ENCODE peak calls at places on chromosomes 3 and 15, in six cellular contexts. One of them, this sample, is unnamed.
A peak's percentile ranks its signal among the peaks of the same experiment; 100 is the strongest.

GRCh38 chr3:8984081-8984480 is 20.8 kb upstream of the RAD18 start:
- DNase-seq in SW480: no peak
- DNase-seq in activated CD4-positive, alpha-beta T cell treated with anti-CD3 and anti-CD28 coated beads for 4 hours: no peak
- DNase-seq in CD8-positive, alpha-beta memory T cell: no peak
- DNase-seq in stimulated activated CD8-positive, alpha-beta memory T cell treated with anti-CD3 and anti-CD28 coated beads, Interleukin-2, amount 100 ng/mL, for 1 hour: no peak
- DNase-seq in central memory CD8-positive, alpha-beta T cell: no peak
- DNase-seq in this sample: no peak

GRCh38 chr3:195105389-195105788 is 165.6 kb downstream of the XXYLT1 start:
- DNase-seq in SW480: no peak
- DNase-seq in activated CD4-positive, alpha-beta T cell treated with anti-CD3 and anti-CD28 coated beads for 4 hours: no peak
- DNase-seq in CD8-positive, alpha-beta memory T cell: no peak
- DNase-seq in stimulated activated CD8-positive, alpha-beta memory T cell treated with anti-CD3 and anti-CD28 coated beads, Interleukin-2, amount 100 ng/mL, for 1 hour: no peak
- DNase-seq in central memory CD8-positive, alpha-beta T cell: no peak
- DNase-seq in this sample: no peak

GRCh38 chr15:58257776-58258325 is 119.7 kb downstream of the AQP9 start:
- DNase-seq in SW480: no peak
- DNase-seq in activated CD4-positive, alpha-beta T cell treated with anti-CD3 and anti-CD28 coated beads for 4 hours: no peak
- DNase-seq in CD8-positive, alpha-beta memory T cell: no peak
- DNase-seq in stimulated activated CD8-positive, alpha-beta memory T cell treated with anti-CD3 and anti-CD28 coated beads, Interleukin-2, amount 100 ng/mL, for 1 hour: no peak
- DNase-seq in central memory CD8-positive, alpha-beta T cell: no peak
- DNase-seq in this sample: no peak

GRCh38 chr3:51354766-51355615 is 30.1 kb upstream of the MANF start:
- DNase-seq in SW480: no peak
- DNase-seq in activated CD4-positive, alpha-beta T cell treated with anti-CD3 and anti-CD28 coated beads for 4 hours: no peak
- DNase-seq in CD8-positive, alpha-beta memory T cell: no peak
- DNase-seq in stimulated activated CD8-positive, alpha-beta memory T cell treated with anti-CD3 and anti-CD28 coated beads, Interleukin-2, amount 100 ng/mL, for 1 hour: no peak
- DNase-seq in central memory CD8-positive, alpha-beta T cell: no peak
- DNase-seq in this sample: no peak

GRCh38 chr15:71055461-71055860 is 59.8 kb upstream of the THSD4 start:
- DNase-seq in SW480: no peak
- DNase-seq in activated CD4-positive, alpha-beta T cell treated with anti-CD3 and anti-CD28 coated beads for 4 hours: no peak
- DNase-seq in CD8-positive, alpha-beta memory T cell: no peak
- DNase-seq in stimulated activated CD8-positive, alpha-beta memory T cell treated with anti-CD3 and anti-CD28 coated beads, Interleukin-2, amount 100 ng/mL, for 1 hour: no peak
- DNase-seq in central memory CD8-positive, alpha-beta T cell: no peak
- DNase-seq in this sample: no peak

GRCh38 chr3:67595424-67595823 is 59.0 kb downstream of the SUCLG2 start:
- DNase-seq in SW480: no peak
- DNase-seq in activated CD4-positive, alpha-beta T cell treated with anti-CD3 and anti-CD28 coated beads for 4 hours: no peak
- DNase-seq in CD8-positive, alpha-beta memory T cell: no peak
- DNase-seq in stimulated activated CD8-positive, alpha-beta memory T cell treated with anti-CD3 and anti-CD28 coated beads, Interleukin-2, amount 100 ng/mL, for 1 hour: no peak
- DNase-seq in central memory CD8-positive, alpha-beta T cell: no peak
- DNase-seq in this sample: no peak

GRCh38 chr3:126676919-126677705 is 22.2 kb upstream of the TXNRD3 start:
- DNase-seq in SW480: no peak
- DNase-seq in activated CD4-positive, alpha-beta T cell treated with anti-CD3 and anti-CD28 coated beads for 4 hours: no peak
- DNase-seq in CD8-positive, alpha-beta memory T cell: no peak
- DNase-seq in stimulated activated CD8-positive, alpha-beta memory T cell treated with anti-CD3 and anti-CD28 coated beads, Interleukin-2, amount 100 ng/mL, for 1 hour: no peak
- DNase-seq in central memory CD8-positive, alpha-beta T cell: no peak
- DNase-seq in this sample: no peak

GRCh38 chr3:132772252-132772651 is 50.0 kb upstream of the NPHP3 start:
- DNase-seq in SW480: no peak
- DNase-seq in activated CD4-positive, alpha-beta T cell treated with anti-CD3 and anti-CD28 coated beads for 4 hours: no peak
- DNase-seq in CD8-positive, alpha-beta memory T cell: no peak
- DNase-seq in stimulated activated CD8-positive, alpha-beta memory T cell treated with anti-CD3 and anti-CD28 coated beads, Interleukin-2, amount 100 ng/mL, for 1 hour: no peak
- DNase-seq in central memory CD8-positive, alpha-beta T cell: no peak
- DNase-seq in this sample: no peak

GRCh38 chr3:60366491-60366890 is 884.8 kb downstream of the FHIT start:
- DNase-seq in SW480: no peak
- DNase-seq in activated CD4-positive, alpha-beta T cell treated with anti-CD3 and anti-CD28 coated beads for 4 hours: no peak
- DNase-seq in CD8-positive, alpha-beta memory T cell: no peak
- DNase-seq in stimulated activated CD8-positive, alpha-beta memory T cell treated with anti-CD3 and anti-CD28 coated beads, Interleukin-2, amount 100 ng/mL, for 1 hour: no peak
- DNase-seq in central memory CD8-positive, alpha-beta T cell: no peak
- DNase-seq in this sample: no peak

GRCh38 chr3:169945313-169945712 is 21.3 kb upstream of the SEC62 start:
- DNase-seq in SW480: no peak
- DNase-seq in activated CD4-positive, alpha-beta T cell treated with anti-CD3 and anti-CD28 coated beads for 4 hours: no peak
- DNase-seq in CD8-positive, alpha-beta memory T cell: no peak
- DNase-seq in stimulated activated CD8-positive, alpha-beta memory T cell treated with anti-CD3 and anti-CD28 coated beads, Interleukin-2, amount 100 ng/mL, for 1 hour: no peak
- DNase-seq in central memory CD8-positive, alpha-beta T cell: no peak
- DNase-seq in this sample: no peak

GRCh38 chr3:81760924-81761903 is at the start of gene GBE1:
- DNase-seq in SW480: peak; percentile 97
- DNase-seq in activated CD4-positive, alpha-beta T cell treated with anti-CD3 and anti-CD28 coated beads for 4 hours: peak; percentile 85
- DNase-seq in CD8-positive, alpha-beta memory T cell: peak; percentile 89
- DNase-seq in stimulated activated CD8-positive, alpha-beta memory T cell treated with anti-CD3 and anti-CD28 coated beads, Interleukin-2, amount 100 ng/mL, for 1 hour: peak; percentile 71
- DNase-seq in central memory CD8-positive, alpha-beta T cell: peak; percentile 82
- DNase-seq in this sample: peak; percentile 81